ENCODE peak calls at places on chromosomes 16 and 17, in five cellular contexts. R, G, O, W and P are unnamed samples.

GRCh38 chr17:40813804-40814203 is 8.6 kb downstream of the KRT10 start:
- DNase-seq in R (no peak), G (no peak), O (no peak), W (no peak), P (no peak)

GRCh38 chr17:31997005-31997404 is 10.2 kb upstream of the LRRC37B start:
- DNase-seq in R (no peak), G (no peak), O (no peak), W (no peak), P (no peak)

GRCh38 chr17:58312021-58312630 is 16.5 kb downstream of the TSPOAP1 start:
- DNase-seq in R (no peak), G (no peak), O (no peak), W (no peak), P (peak)

GRCh38 chr16:30570621-30571443 is 682 bp downstream of the ZNF688 start:
- DNase-seq in R (no peak), G (peak), O (no peak), W (no peak), P (peak)

GRCh38 chr17:21106316-21106715 is 20.4 kb upstream of the DHRS7B start:
- DNase-seq in R (no peak), G (no peak), O (no peak), W (no peak), P (no peak)

GRCh38 chr17:17837966-17838962 is 1.5 kb upstream of the SREBF1 start:
- DNase-seq in R (peak), G (peak), O (peak), W (peak), P (no peak)

GRCh38 chr16:65453646-65454045 is 331.8 kb upstream of the CDH11 start:
- DNase-seq in R (no peak), G (no peak), O (no peak), W (no peak), P (no peak)

GRCh38 chr16:30963925-30964511 is 6.5 kb downstream of the SETD1A start:
- DNase-seq in R (no peak), G (no peak), O (no peak), W (no peak), P (no peak)

GRCh38 chr16:24036038-24036543 is 200.3 kb downstream of the PRKCB start:
- DNase-seq in R (no peak), G (no peak), O (no peak), W (no peak), P (no peak)
- TF ChIP-seq EP300 in R (no peak), G (no peak), O (no peak), W (no peak), P (no peak)

DNA sequence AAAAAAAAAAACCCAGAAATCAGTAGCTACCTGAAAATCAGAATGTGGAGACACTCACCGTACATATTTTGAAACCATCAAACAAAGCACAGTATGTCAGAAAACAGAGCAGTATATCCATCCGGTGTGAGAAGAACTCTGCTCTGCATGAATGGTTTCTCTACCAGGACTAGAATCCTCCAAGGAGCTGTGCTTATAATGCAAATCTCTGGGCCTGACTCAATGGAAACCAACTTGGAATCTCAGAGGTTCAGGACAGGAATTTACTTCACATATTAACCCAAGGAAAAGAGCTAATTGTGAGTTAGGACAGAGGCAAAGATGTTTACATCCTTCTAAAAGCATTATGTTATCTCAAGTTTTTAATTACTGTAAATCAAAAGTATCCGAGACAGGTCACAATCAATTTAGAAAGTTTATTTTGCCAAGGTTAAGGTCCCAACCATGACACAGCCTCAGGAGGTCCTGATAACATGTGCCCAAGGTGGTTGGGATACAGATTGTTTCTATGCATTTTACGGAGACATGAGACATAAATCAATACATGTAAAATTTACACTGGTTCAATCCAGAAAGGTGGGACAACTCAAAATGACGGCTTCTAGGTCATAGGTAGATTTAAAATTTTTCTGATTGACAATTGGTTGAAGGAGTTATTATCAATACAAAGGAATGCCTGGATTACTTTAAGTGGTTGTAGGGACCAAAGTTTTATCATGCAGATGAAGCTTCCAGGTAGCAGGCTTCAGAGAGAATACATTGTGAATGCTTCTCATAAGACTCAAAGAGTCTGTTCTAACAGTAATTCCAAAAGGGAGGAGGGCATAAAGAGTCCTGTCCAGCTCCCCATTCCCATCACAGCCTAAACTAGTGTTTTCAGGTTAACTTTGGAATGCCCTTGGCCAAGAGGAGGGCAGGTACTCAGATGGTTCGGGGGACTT is 164.1 kb downstream of the CDH8 start:
- DNase-seq in R (no peak), G (no peak), O (no peak), W (no peak), P (no peak)
- TF ChIP-seq POLR2A in R (no peak), G (no peak), O (no peak), W (no peak), P (no peak)

GRCh38 chr17:45021607-45022287 is 29.7 kb downstream of the DCAKD start:
- DNase-seq in R (peak), G (peak), O (peak), W (peak), P (peak)
- H3K4me3 ChIP-seq in R (peak), G (peak), O (peak), W (peak), P (peak)

GRCh38 chr17:49832840-49833599 is 14.8 kb downstream of the TAC4 start:
- DNase-seq in R (no peak), G (no peak), O (no peak), W (no peak), P (no peak)
- TF ChIP-seq EP300 in R (no peak), G (no peak), O (no peak), W (no peak), P (no peak)